ENCODE peak calls at places on chromosomes 1 and 21, in six cellular contexts. T is stimulated activated CD8-positive, alpha-beta memory T cell treated with anti-CD3 and anti-CD28 coated beads, Interleukin-15, amount 100 ng/mL, for 24 hours; Y is GM04504; X is OCI-M1; I is NCI-H2081; Q is Ammon's horn. E is an unnamed sample.

GRCh38 chr21:43281661-43282357 is 113.0 kb downstream of the CRYAA start:
- DNase-seq in T (no peak), Y (no peak), X (no peak), I (no peak), Q (no peak), E (no peak)

GRCh38 chr1:4674676-4675075 is 20.3 kb downstream of the AJAP1 start:
- DNase-seq in T (no peak), Y (no peak), X (no peak), I (no peak), Q (peak), E (no peak)

GRCh38 chr1:26084091-26084561 is 16.7 kb upstream of the TRIM63 start:
- DNase-seq in T (no peak), Y (no peak), X (no peak), I (no peak), Q (no peak), E (no peak)

GRCh38 chr1:203215573-203215972 is 13.9 kb downstream of the CHIT1 start:
- DNase-seq in T (no peak), Y (no peak), X (no peak), I (no peak), Q (no peak), E (peak)

GRCh38 chr1:107430540-107431228 is 289.8 kb downstream of the NTNG1 start:
- DNase-seq in T (no peak), Y (no peak), X (peak), I (no peak), Q (peak), E (no peak)

GRCh38 chr1:180269848-180270766 is 40.0 kb downstream of the LHX4 start:
- DNase-seq in T (no peak), Y (no peak), X (peak), I (no peak), Q (no peak), E (peak)

GRCh38 chr21:34834852-34835501 is 166.2 kb downstream of the CLIC6 start:
- DNase-seq in T (no peak), Y (no peak), X (no peak), I (peak), Q (no peak), E (no peak)

GRCh38 chr1:201502511-201502857 is 4.4 kb downstream of the CSRP1 start:
- DNase-seq in T (no peak), Y (no peak), X (no peak), I (no peak), Q (no peak), E (no peak)

GRCh38 chr1:92136316-92136715 is 56.2 kb downstream of the BTBD8 start:
- DNase-seq in T (no peak), Y (no peak), X (no peak), I (no peak), Q (no peak), E (no peak)

GRCh38 chr21:29647353-29647781 is 292.4 kb downstream of the GRIK1 start:
- DNase-seq in T (no peak), Y (no peak), X (peak), I (no peak), Q (no peak), E (no peak)

GRCh38 chr1:244801246-244801645 is 34.2 kb upstream of the COX20 start:
- DNase-seq in T (no peak), Y (peak), X (peak), I (no peak), Q (peak), E (no peak)

GRCh38 chr1:14742181-14742980 is 143.9 kb downstream of the KAZN start:
- DNase-seq in T (no peak), Y (peak), X (peak), I (no peak), Q (peak), E (no peak)

GRCh38 chr1:222464841-222465210 is 83.1 kb downstream of the HHIPL2 start:
- DNase-seq in T (peak), Y (peak), X (peak), I (peak), Q (peak), E (peak)

GRCh38 chr21:44466996-44467858 is 11.9 kb downstream of the LRRC3 start:
- DNase-seq in T (no peak), Y (no peak), X (no peak), I (no peak), Q (no peak), E (no peak)

GRCh38 chr1:66752671-66753371 is 562 bp downstream of the DYNLT5 start:
- DNase-seq in T (no peak), Y (no peak), X (no peak), I (no peak), Q (no peak), E (no peak)

GRCh38 chr1:7526196-7526866 is 244.8 kb upstream of the VAMP3 start:
- DNase-seq in T (no peak), Y (no peak), X (no peak), I (no peak), Q (no peak), E (no peak)

GRCh38 chr1:10635385-10635896 is 160.7 kb downstream of the PEX14 start:
- DNase-seq in T (no peak), Y (no peak), X (no peak), I (peak), Q (no peak), E (peak)

GRCh38 chr1:207282049-207282448 is 39.4 kb upstream of the CD55 start:
- DNase-seq in T (no peak), Y (no peak), X (no peak), I (no peak), Q (no peak), E (no peak)